ENCODE peak calls at places on chromosomes 2 and 18, in nine cellular contexts. A is dorsolateral prefrontal cortex, B is progenitor cell of endocrine pancreas, R is epithelial cell of proximal tubule, F is mesothelial cell of epicardium, J is right lobe of liver, N is adrenal gland, L is HCT116, K is body of pancreas. I is an unnamed sample.

GRCh38 chr2:233430091-233430490 is 75.8 kb downstream of the DGKD start:
- DNase-seq in A (no peak), B (no peak), R (no peak), F (no peak), J (no peak), N (no peak), L (no peak), K (no peak), I (no peak)

GRCh38 chr18:12026562-12026961 is 45.3 kb downstream of the IMPA2 start:
- DNase-seq in A (no peak), B (no peak), R (no peak), F (no peak), J (no peak), N (no peak), L (no peak), K (peak), I (no peak)

GRCh38 chr18:72233106-72233505 is 311.0 kb downstream of the CBLN2 start:
- DNase-seq in A (no peak), B (no peak), R (no peak), F (no peak), J (no peak), N (no peak), L (no peak), K (no peak), I (no peak)

GRCh38 chr2:25328152-25329085 is 13.3 kb downstream of the DNMT3A start:
- DNase-seq in A (no peak), B (no peak), R (no peak), F (no peak), J (no peak), N (no peak), L (no peak), K (no peak), I (no peak)

GRCh38 chr2:238483656-238484055 is 56.9 kb downstream of the ASB1 start:
- DNase-seq in A (no peak), B (no peak), R (no peak), F (no peak), J (no peak), N (no peak), L (no peak), K (no peak), I (no peak)

GRCh38 chr2:11129598-11130449 is 25.4 kb upstream of the SLC66A3 start:
- DNase-seq in A (no peak), B (peak), R (no peak), F (peak), J (peak), N (peak), L (peak), K (peak), I (no peak)

GRCh38 chr18:36130883-36131653 is 1.4 kb downstream of the ELP2 start:
- DNase-seq in A (no peak), B (no peak), R (no peak), F (no peak), J (no peak), N (no peak), L (no peak), K (no peak), I (no peak)

GRCh38 chr18:34880882-34881852 is 160.0 kb upstream of the MAPRE2 start:
- DNase-seq in A (no peak), B (no peak), R (no peak), F (no peak), J (no peak), N (no peak), L (no peak), K (no peak), I (no peak)

GRCh38 chr2:127220102-127220806 is at the start of gene CYP27C1:
- DNase-seq in A (no peak), B (peak), R (no peak), F (peak), J (no peak), N (no peak), L (no peak), K (no peak), I (no peak)

GRCh38 chr2:174158003-174158402 is 90.3 kb downstream of the OLA1 start:
- DNase-seq in A (peak), B (no peak), R (no peak), F (no peak), J (no peak), N (peak), L (peak), K (peak), I (no peak)

GRCh38 chr2:39494784-39495251 is 57.7 kb upstream of the MAP4K3 start:
- DNase-seq in A (peak), B (no peak), R (peak), F (peak), J (no peak), N (peak), L (no peak), K (no peak), I (peak)

GRCh38 chr2:58677763-58678162 is 436.6 kb upstream of the FANCL start:
- DNase-seq in A (no peak), B (no peak), R (no peak), F (no peak), J (no peak), N (no peak), L (no peak), K (no peak), I (no peak)

GRCh38 chr2:58686757-58687156 is 445.6 kb upstream of the FANCL start:
- DNase-seq in A (no peak), B (no peak), R (no peak), F (no peak), J (no peak), N (no peak), L (no peak), K (no peak), I (no peak)

GRCh38 chr2:58680938-58681337 is 439.8 kb upstream of the FANCL start:
- DNase-seq in A (no peak), B (no peak), R (no peak), F (no peak), J (no peak), N (no peak), L (no peak), K (no peak), I (no peak)
- TF ChIP-seq CTCF in A (no peak), B (no peak), R (no peak), F (peak), J (peak), N (no peak), L (peak), K (no peak), I (no peak)

GRCh38 chr18:23415530-23415929 is 37.6 kb upstream of the RIOK3 start:
- DNase-seq in A (no peak), B (no peak), R (no peak), F (no peak), J (no peak), N (no peak), L (no peak), K (no peak), I (no peak)
- TF ChIP-seq CTCF in A (no peak), B (no peak), R (no peak), F (no peak), J (no peak), N (no peak), L (no peak), K (no peak), I (no peak)

DNA sequence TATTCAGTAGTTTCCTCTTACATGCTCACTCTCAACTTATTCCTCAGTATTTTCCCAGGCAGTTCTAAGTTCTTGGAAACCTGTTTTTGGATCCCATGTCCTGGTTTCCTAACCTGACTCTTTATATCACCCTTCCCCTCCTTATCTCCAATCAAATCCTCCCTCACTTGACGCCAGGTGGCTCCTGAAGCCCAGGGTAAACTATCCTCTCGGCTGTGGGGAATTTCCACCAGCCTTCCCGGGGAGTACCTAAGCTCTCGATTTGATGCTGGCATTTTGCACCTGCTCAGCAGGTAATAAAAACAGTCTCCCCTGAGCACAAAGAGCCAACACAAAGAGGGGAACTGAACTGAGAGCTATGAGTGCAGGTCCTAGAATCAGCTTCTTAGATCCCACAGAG is 538.0 kb downstream of the SLC4A3 start:
- DNase-seq in A (no peak), B (no peak), R (no peak), F (no peak), J (no peak), N (no peak), L (no peak), K (peak), I (no peak)
- TF ChIP-seq CTCF in A (no peak), B (peak), R (peak), F (no peak), J (peak), N (no peak), L (no peak), K (peak), I (no peak)

GRCh38 chr2:103959174-103960125 is 894.5 kb upstream of the POU3F3 start:
- DNase-seq in A (peak), B (peak), R (no peak), F (peak), J (peak), N (peak), L (no peak), K (peak), I (no peak)
- TF ChIP-seq CTCF in A (peak), B (peak), R (peak), F (peak), J (peak), N (peak), L (no peak), K (peak), I (peak)

GRCh38 chr2:223788826-223789225 is 48.6 kb downstream of the AP1S3 start:
- DNase-seq in A (no peak), B (no peak), R (no peak), F (no peak), J (no peak), N (no peak), L (no peak), K (no peak), I (no peak)

GRCh38 chr2:223786236-223786635 is 51.1 kb downstream of the AP1S3 start:
- DNase-seq in A (no peak), B (no peak), R (no peak), F (no peak), J (no peak), N (no peak), L (no peak), K (no peak), I (no peak)

GRCh38 chr2:223789423-223789822 is 48.0 kb downstream of the AP1S3 start:
- DNase-seq in A (no peak), B (no peak), R (no peak), F (no peak), J (no peak), N (peak), L (no peak), K (no peak), I (no peak)

GRCh38 chr2:223787358-223787757 is 50.0 kb downstream of the AP1S3 start:
- DNase-seq in A (no peak), B (no peak), R (no peak), F (no peak), J (no peak), N (no peak), L (no peak), K (no peak), I (no peak)

DNA sequence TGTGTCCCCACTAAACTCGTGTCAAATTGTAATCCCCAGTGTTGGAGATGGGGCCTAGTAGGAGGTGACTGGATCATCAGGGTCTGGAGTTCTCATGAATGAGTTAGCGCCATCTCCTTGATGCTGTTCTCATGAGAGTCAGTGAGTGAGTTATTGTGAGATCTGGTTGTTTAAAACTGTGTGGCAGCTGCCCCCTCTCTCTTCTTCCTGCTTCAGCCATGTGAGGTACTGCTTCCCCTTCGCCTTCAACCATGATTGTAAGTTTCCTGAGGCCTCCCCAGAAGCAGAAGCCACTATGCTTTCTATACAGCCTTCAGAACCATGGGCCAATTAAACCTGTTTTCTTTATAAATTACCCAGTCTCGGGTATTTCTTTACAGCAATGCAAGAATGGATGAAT is 50.4 kb downstream of the AP1S3 start:
- DNase-seq in A (no peak), B (no peak), R (no peak), F (no peak), J (no peak), N (no peak), L (no peak), K (no peak), I (no peak)
- TF ChIP-seq CTCF in A (no peak), B (no peak), R (no peak), F (no peak), J (no peak), N (no peak), L (no peak), K (no peak), I (no peak)

GRCh38 chr2:240636563-240637115 is 11.4 kb downstream of the GPR35 start:
- DNase-seq in A (no peak), B (no peak), R (no peak), F (no peak), J (peak), N (no peak), L (no peak), K (no peak), I (no peak)

GRCh38 chr2:240637116-240637900 is 12.0 kb downstream of the GPR35 start:
- DNase-seq in A (no peak), B (no peak), R (no peak), F (no peak), J (peak), N (no peak), L (no peak), K (no peak), I (no peak)

GRCh38 chr2:240635116-240635997 is 10.1 kb downstream of the GPR35 start:
- DNase-seq in A (no peak), B (no peak), R (no peak), F (no peak), J (peak), N (no peak), L (no peak), K (no peak), I (no peak)

GRCh38 chr2:240637901-240638175 is 12.6 kb downstream of the GPR35 start:
- DNase-seq in A (no peak), B (no peak), R (no peak), F (no peak), J (no peak), N (no peak), L (no peak), K (no peak), I (no peak)

DNA sequence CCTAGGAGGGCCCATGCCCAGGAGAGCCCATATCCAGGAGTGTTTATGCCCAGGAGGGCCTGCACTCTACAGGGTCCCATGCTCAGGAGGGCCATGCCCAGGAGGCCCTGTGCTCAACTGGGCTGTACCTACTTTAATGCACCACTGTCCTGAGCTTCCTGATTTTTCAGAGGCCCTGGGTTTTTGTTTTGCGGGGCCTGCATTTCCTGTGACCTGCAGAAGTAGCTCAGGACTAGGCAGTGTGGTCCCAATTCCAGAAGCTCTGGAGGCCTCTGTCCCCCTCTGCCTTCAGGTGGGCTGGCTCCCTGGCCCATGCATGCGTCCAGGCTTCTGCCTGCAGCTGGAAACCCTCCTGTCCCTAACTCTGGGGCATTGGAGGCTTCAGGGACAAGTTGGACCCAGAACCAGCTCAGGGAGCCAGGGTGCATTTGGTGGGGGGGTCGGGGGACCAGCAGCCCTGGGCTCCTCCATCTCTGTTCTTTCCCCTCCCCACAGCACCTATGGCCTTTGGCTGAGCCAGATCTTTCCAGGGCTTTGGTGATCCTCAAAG is 10.8 kb downstream of the GPR35 start:
- DNase-seq in A (no peak), B (no peak), R (no peak), F (no peak), J (peak), N (no peak), L (no peak), K (no peak), I (no peak)
- TF ChIP-seq CTCF in A (no peak), B (no peak), R (no peak), F (no peak), J (no peak), N (no peak), L (no peak), K (no peak), I (no peak)

DNA sequence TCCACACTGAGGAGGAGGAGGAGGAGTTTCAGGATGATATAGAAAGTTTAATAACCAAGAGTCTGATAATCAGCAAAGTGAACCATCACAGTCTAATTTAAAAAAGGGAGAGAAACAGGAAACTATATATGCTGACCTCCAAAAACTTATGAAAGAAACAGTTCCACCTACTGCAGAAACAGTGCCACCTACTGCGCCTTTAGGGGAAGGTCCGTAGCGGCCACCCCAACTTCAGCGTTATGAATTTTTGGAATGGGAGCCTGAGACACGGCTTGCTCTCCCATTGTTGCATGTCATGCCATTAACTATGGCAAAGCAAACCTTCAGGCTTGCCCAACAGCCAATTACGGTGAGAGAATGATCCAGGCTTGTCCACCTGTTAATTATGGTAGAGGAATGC is 1719.2 kb upstream of the LRRTM1 start:
- DNase-seq in A (no peak), B (no peak), R (no peak), F (no peak), J (no peak), N (no peak), L (no peak), K (no peak), I (no peak)
- TF ChIP-seq CTCF in A (no peak), B (peak), R (peak), F (peak), J (peak), N (peak), L (peak), K (no peak), I (no peak)

GRCh38 chr2:65918760-65919187 is 486.4 kb upstream of the SPRED2 start:
- DNase-seq in A (no peak), B (no peak), R (no peak), F (no peak), J (no peak), N (no peak), L (no peak), K (no peak), I (no peak)
- TF ChIP-seq CTCF in A (no peak), B (peak), R (no peak), F (no peak), J (peak), N (no peak), L (no peak), K (peak), I (no peak)

GRCh38 chr2:85015653-85016360 is 44.8 kb downstream of the KCMF1 start:
- DNase-seq in A (no peak), B (no peak), R (no peak), F (no peak), J (no peak), N (no peak), L (no peak), K (no peak), I (no peak)
- TF ChIP-seq CTCF in A (no peak), B (peak), R (peak), F (no peak), J (no peak), N (peak), L (no peak), K (no peak), I (no peak)